ENCODE peak calls at places on chromosomes 7 and 10, in six cellular contexts. D is dorsolateral prefrontal cortex; U is pancreas; G is cardiac muscle cell; I is H9; A is effector memory CD4-positive, alpha-beta T cell. E is an unnamed sample.

GRCh38 chr10:128808921-128809440 is 658.1 kb upstream of the MGMT start:
- DNase-seq in D (no peak), U (no peak), G (no peak), I (no peak), A (no peak), E (no peak)

GRCh38 chr10:51768886-51769285 is 69.5 kb upstream of the CSTF2T start:
- DNase-seq in D (no peak), U (no peak), G (no peak), I (no peak), A (no peak), E (no peak)

GRCh38 chr7:34425631-34426384 is 232.2 kb upstream of the NPSR1 start:
- DNase-seq in D (no peak), U (no peak), G (no peak), I (no peak), A (no peak), E (no peak)

GRCh38 chr7:43004076-43004475 is 71.9 kb downstream of the MRPL32 start:
- DNase-seq in D (no peak), U (no peak), G (no peak), I (no peak), A (no peak), E (no peak)

GRCh38 chr10:36578306-36578705 is 547.1 kb upstream of the ANKRD30A start:
- DNase-seq in D (no peak), U (no peak), G (no peak), I (no peak), A (no peak), E (no peak)

GRCh38 chr10:123421461-123421860 is 244.7 kb upstream of the GPR26 start:
- DNase-seq in D (no peak), U (no peak), G (no peak), I (no peak), A (no peak), E (peak)

GRCh38 chr10:29820890-29821398 is 186.2 kb upstream of the SVIL start:
- DNase-seq in D (no peak), U (no peak), G (no peak), I (no peak), A (no peak), E (no peak)

GRCh38 chr10:70482982-70483760 is 4.6 kb downstream of the PALD1 start:
- DNase-seq in D (no peak), U (no peak), G (no peak), I (no peak), A (no peak), E (no peak)

GRCh38 chr10:33231621-33232350 is 102.7 kb downstream of the NRP1 start:
- DNase-seq in D (no peak), U (no peak), G (no peak), I (no peak), A (no peak), E (no peak)

GRCh38 chr10:35613107-35613440 is 7.9 kb downstream of the GJD4 start:
- DNase-seq in D (no peak), U (no peak), G (no peak), I (no peak), A (no peak), E (no peak)

GRCh38 chr10:113094114-113094486 is 144.1 kb downstream of the TCF7L2 start:
- DNase-seq in D (no peak), U (no peak), G (no peak), I (no peak), A (no peak), E (no peak)

GRCh38 chr10:79355420-79356010 is 8.2 kb downstream of the PPIF start:
- DNase-seq in D (no peak), U (no peak), G (no peak), I (no peak), A (no peak), E (no peak)

GRCh38 chr7:2894118-2894940 is 50.2 kb upstream of the GNA12 start:
- DNase-seq in D (no peak), U (no peak), G (no peak), I (no peak), A (no peak), E (no peak)

GRCh38 chr7:13851756-13852155 is 137.7 kb downstream of the ETV1 start:
- DNase-seq in D (no peak), U (no peak), G (no peak), I (no peak), A (no peak), E (no peak)

GRCh38 chr7:137771679-137772078 is 75.1 kb downstream of the DGKI start:
- DNase-seq in D (no peak), U (no peak), G (no peak), I (no peak), A (no peak), E (no peak)

GRCh38 chr7:55964261-55964801 is at the start of gene NIPSNAP2:
- DNase-seq in D (peak), U (peak), G (peak), I (peak), A (peak), E (peak)

GRCh38 chr10:62194924-62195674 is 73.5 kb downstream of the RTKN2 start:
- DNase-seq in D (no peak), U (no peak), G (no peak), I (no peak), A (no peak), E (no peak)

GRCh38 chr7:72281325-72281724 is 130.8 kb downstream of the CALN1 start:
- DNase-seq in D (no peak), U (no peak), G (no peak), I (no peak), A (no peak), E (no peak)

GRCh38 chr10:10293431-10293830 is 724.2 kb upstream of the CELF2 start:
- DNase-seq in D (peak), U (no peak), G (no peak), I (peak), A (no peak), E (no peak)

GRCh38 chr7:78939669-78940068 is 513.8 kb downstream of the MAGI2 start:
- DNase-seq in D (no peak), U (no peak), G (no peak), I (no peak), A (no peak), E (no peak)

GRCh38 chr7:79434098-79434497 is 19.4 kb downstream of the MAGI2 start:
- DNase-seq in D (no peak), U (no peak), G (no peak), I (no peak), A (no peak), E (no peak)

GRCh38 chr10:133166828-133167692 is 7.0 kb downstream of the KNDC1 start:
- DNase-seq in D (peak), U (no peak), G (no peak), I (no peak), A (no peak), E (peak)

GRCh38 chr10:5927306-5927705 is 37.3 kb downstream of the FBH1 start:
- DNase-seq in D (no peak), U (no peak), G (no peak), I (no peak), A (no peak), E (no peak)

GRCh38 chr7:69211739-69212138 is 386.5 kb upstream of the AUTS2 start:
- DNase-seq in D (no peak), U (no peak), G (peak), I (peak), A (no peak), E (no peak)

GRCh38 chr10:44959243-44960097 is at the start of gene RASSF4:
- DNase-seq in D (peak), U (peak), G (peak), I (peak), A (peak), E (peak)

GRCh38 chr10:44961231-44961571 is 1.6 kb downstream of the RASSF4 start:
- DNase-seq in D (no peak), U (no peak), G (no peak), I (peak), A (no peak), E (no peak)

GRCh38 chr10:44960098-44960480 is 487 bp downstream of the RASSF4 start:
- DNase-seq in D (no peak), U (no peak), G (no peak), I (no peak), A (no peak), E (no peak)

GRCh38 chr10:44961931-44962750 is 2.5 kb downstream of the RASSF4 start:
- DNase-seq in D (no peak), U (no peak), G (no peak), I (peak), A (no peak), E (no peak)

GRCh38 chr10:44960482-44961230 is 1.1 kb downstream of the RASSF4 start:
- DNase-seq in D (no peak), U (no peak), G (no peak), I (peak), A (no peak), E (no peak)
- H3K27ac ChIP-seq in D (peak), U (no peak), G (peak), I (no peak), A (no peak), E (peak)

GRCh38 chr10:44949915-44950314 is 9.7 kb upstream of the RASSF4 start:
- DNase-seq in D (no peak), U (no peak), G (peak), I (peak), A (no peak), E (no peak)

GRCh38 chr10:44950326-44951225 is 9.0 kb upstream of the RASSF4 start:
- DNase-seq in D (no peak), U (no peak), G (no peak), I (peak), A (no peak), E (no peak)

GRCh38 chr10:44948713-44949112 is 10.9 kb upstream of the RASSF4 start:
- DNase-seq in D (no peak), U (no peak), G (peak), I (peak), A (no peak), E (no peak)

GRCh38 chr10:44947356-44948152 is 12.0 kb upstream of the RASSF4 start:
- DNase-seq in D (no peak), U (no peak), G (no peak), I (peak), A (no peak), E (no peak)

DNA sequence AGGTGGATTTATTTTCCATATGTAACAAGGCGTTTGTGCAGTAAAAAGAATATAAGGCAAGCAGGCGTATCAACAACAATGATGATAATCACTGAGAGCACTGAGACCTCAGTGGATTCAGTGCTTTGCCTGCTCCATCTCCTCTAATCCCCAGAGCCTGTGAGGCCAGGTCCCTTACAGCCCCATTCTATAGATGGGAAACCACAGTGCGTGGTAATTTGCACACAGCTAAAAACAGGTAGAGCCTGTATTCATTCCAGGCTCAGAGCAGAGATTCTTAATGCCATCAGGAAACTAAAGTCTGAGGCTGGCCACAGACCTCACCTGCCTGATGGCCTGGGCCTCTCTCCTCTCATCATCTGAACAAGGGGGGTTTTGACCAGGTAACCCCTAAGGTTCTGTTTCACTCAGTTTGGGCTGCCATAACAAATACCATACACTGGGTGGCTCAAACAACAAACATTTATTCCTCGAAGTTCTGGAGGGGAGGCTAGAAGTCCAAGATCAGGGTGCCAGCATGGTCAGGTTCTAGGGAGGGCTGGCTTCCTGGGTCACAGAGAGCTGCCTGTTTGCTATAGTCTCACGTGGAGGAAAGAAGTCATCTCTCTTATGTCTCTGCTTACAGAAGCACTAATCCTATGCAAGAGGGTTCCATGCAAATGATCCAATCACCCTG is 10.3 kb upstream of the RASSF4 start:
- DNase-seq in D (no peak), U (no peak), G (no peak), I (peak), A (no peak), E (no peak)
- H3K27ac ChIP-seq in D (peak), U (no peak), G (peak), I (no peak), A (no peak), E (no peak)

DNA sequence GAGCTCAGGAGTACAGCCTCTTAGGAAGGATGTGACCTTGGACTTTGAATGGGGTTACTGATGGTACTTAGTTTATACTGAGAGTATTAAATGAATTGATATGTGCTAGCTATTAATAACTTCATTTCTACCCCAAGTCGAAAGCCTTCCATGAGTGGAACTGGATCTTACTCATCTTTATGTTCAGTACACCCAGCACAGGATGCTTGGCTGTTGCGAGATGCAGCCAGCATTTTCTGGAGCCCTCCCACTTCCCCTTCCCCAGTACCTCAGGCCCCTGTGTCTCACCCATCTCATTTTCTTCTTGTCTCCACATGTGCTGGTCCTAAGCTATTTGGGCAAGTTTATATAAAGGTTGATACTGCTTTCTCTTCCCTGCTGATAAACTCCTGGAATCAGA is 7.2 kb downstream of the UPP1 start:
- DNase-seq in D (no peak), U (no peak), G (no peak), I (no peak), A (no peak), E (no peak)
- H3K27ac ChIP-seq in D (no peak), U (no peak), G (no peak), I (no peak), A (peak), E (no peak)

DNA sequence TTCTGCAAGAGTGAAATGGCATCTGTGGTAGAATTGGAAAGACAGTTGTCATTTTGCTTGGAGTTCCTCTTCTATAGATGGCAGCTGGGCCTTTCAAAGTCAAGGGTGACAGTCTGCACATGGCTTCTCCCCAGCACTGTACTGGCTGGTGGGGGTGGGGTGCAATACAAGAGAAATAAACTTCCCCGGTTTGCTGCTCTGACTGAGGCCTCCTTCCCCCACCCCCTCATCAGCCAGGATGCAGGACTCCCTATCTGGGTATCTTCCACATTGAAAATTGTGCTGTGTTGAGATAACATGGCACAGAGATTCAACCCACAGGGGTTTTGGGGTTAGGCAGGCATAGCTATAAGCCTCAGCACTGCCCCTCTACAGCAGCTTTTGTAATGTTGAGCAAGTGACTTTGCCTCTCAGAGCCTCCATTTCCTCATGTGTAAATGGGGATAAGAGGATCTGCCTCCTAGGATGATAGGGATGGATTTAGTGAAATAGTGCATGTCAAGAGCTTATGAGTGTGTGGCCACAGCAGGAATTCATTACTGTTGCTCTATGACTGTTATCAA is 85.8 kb upstream of the WDR11 start:
- DNase-seq in D (no peak), U (no peak), G (no peak), I (no peak), A (no peak), E (no peak)
- H3K27ac ChIP-seq in D (no peak), U (no peak), G (no peak), I (no peak), A (no peak), E (no peak)

DNA sequence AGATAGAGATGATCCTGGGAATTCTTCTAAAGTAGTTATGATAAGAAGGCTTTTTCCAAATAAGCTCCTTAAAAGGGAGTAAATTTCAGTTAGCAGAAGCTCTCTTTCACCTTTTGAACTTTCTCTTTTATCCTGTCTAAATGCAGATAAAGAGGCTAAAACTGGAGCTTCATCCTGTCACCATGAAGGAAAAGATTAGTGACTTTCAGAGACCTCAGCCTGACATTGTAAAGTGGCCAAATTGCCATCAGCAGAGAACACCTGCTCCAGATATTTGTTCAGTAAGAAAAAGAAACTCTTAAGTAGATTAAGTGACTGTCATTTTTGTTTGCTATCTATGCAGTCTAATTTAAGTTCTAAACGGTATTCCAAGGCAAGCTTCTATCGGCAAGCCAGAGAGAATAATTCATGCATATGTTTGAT is 18.3 kb downstream of the VWDE start:
- DNase-seq in D (no peak), U (no peak), G (peak), I (no peak), A (no peak), E (no peak)
- H3K27ac ChIP-seq in D (no peak), U (no peak), G (peak), I (no peak), A (no peak), E (no peak)

DNA sequence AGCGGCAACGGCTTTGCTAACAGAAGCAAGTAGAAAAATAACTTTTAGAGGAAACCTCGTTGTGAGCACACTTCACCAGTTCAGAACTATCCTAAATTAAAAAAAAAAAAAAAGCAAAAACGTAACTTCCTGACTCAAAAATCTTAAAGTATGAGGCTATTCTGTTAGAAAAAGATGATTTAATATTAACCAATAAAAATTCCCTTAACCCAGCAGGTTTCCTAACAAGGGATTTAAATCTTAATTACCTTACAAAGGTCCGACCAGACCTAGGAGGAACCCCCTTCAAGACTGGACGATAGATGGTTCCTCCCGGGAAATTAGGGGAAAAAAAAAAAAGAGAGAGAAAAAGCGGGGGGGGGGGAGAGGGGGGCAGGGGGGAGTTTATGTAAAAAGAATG is 22.9 kb upstream of the CHST3 start:
- DNase-seq in D (no peak), U (no peak), G (no peak), I (no peak), A (no peak), E (no peak)
- H3K27ac ChIP-seq in D (no peak), U (no peak), G (no peak), I (no peak), A (no peak), E (no peak)

GRCh38 chr10:13949844-13950542 is 363.2 kb downstream of the PRPF18 start:
- DNase-seq in D (no peak), U (no peak), G (no peak), I (no peak), A (no peak), E (no peak)
- H3K27ac ChIP-seq in D (no peak), U (no peak), G (no peak), I (no peak), A (no peak), E (no peak)

GRCh38 chr7:23167691-23168090 is 14.2 kb upstream of the NUP42 start:
- DNase-seq in D (no peak), U (no peak), G (no peak), I (no peak), A (no peak), E (no peak)
- H3K27ac ChIP-seq in D (no peak), U (no peak), G (no peak), I (no peak), A (no peak), E (no peak)

E was measured in caudate nucleus.